ENCODE peak calls at places on chromosomes 11 and 22, in ten cellular contexts. One of them, this sample, is unnamed.

GRCh38 chr11:79025622-79026021 is 415.2 kb downstream of the TENM4 start:
- ATAC-seq in activated CD4-positive, alpha-beta T cell treated with anti-CD3 and anti-CD28 coated beads for 36 hours: no peak
- ATAC-seq in stimulated activated memory B cell treated with anti-CD40 and anti-IgM and Interleukin-4, amounts not matched to agents 10 μg/mL and 1 μg/mL and 100 μg/mL, for 72 hours: no peak
- ATAC-seq in B cell: no peak
- ATAC-seq in activated CD8-positive, alpha-beta T cell treated with anti-CD3 and anti-CD28 coated beads for 36 hours: no peak
- ATAC-seq in left ventricle myocardium superior: no peak
- ATAC-seq in activated naive CD8-positive, alpha-beta T cell treated with anti-CD3 and anti-CD28 coated beads, Interleukin-2, amount 50 U/mL, for 24 hours: no peak
- ATAC-seq in left cardiac atrium: no peak
- ATAC-seq in foreskin keratinocyte: no peak
- ATAC-seq in gastroesophageal sphincter: no peak
- ATAC-seq in this sample: no peak

GRCh38 chr11:11010624-11011127 is 152.8 kb upstream of the ZBED5 start:
- ATAC-seq in left cardiac atrium: peak; percentile 89
- ATAC-seq in foreskin keratinocyte: peak; percentile 68
- ATAC-seq in activated CD4-positive, alpha-beta T cell treated with anti-CD3 and anti-CD28 coated beads for 36 hours: no peak
- ATAC-seq in gastroesophageal sphincter: peak; percentile 63
- ATAC-seq in activated naive CD8-positive, alpha-beta T cell treated with anti-CD3 and anti-CD28 coated beads, Interleukin-2, amount 50 U/mL, for 24 hours: no peak
- ATAC-seq in stimulated activated memory B cell treated with anti-CD40 and anti-IgM and Interleukin-4, amounts not matched to agents 10 μg/mL and 1 μg/mL and 100 μg/mL, for 72 hours: no peak
- ATAC-seq in activated CD8-positive, alpha-beta T cell treated with anti-CD3 and anti-CD28 coated beads for 36 hours: no peak
- ATAC-seq in left ventricle myocardium superior: peak; percentile 94
- ATAC-seq in B cell: no peak
- ATAC-seq in this sample: no peak

GRCh38 chr22:20741634-20742581 is 32.0 kb upstream of the SERPIND1 start:
- ATAC-seq in activated CD4-positive, alpha-beta T cell treated with anti-CD3 and anti-CD28 coated beads for 36 hours: no peak
- ATAC-seq in B cell: no peak
- ATAC-seq in left ventricle myocardium superior: no peak
- ATAC-seq in left cardiac atrium: no peak
- ATAC-seq in activated CD8-positive, alpha-beta T cell treated with anti-CD3 and anti-CD28 coated beads for 36 hours: no peak
- ATAC-seq in activated naive CD8-positive, alpha-beta T cell treated with anti-CD3 and anti-CD28 coated beads, Interleukin-2, amount 50 U/mL, for 24 hours: no peak
- ATAC-seq in gastroesophageal sphincter: no peak
- ATAC-seq in foreskin keratinocyte: no peak
- ATAC-seq in stimulated activated memory B cell treated with anti-CD40 and anti-IgM and Interleukin-4, amounts not matched to agents 10 μg/mL and 1 μg/mL and 100 μg/mL, for 72 hours: no peak
- ATAC-seq in this sample: no peak

GRCh38 chr11:68460741-68461283 is at the start of gene PPP6R3:
- ATAC-seq in gastroesophageal sphincter: peak; percentile 69
- ATAC-seq in foreskin keratinocyte: peak; percentile 39
- ATAC-seq in stimulated activated memory B cell treated with anti-CD40 and anti-IgM and Interleukin-4, amounts not matched to agents 10 μg/mL and 1 μg/mL and 100 μg/mL, for 72 hours: peak; percentile 58
- ATAC-seq in activated CD4-positive, alpha-beta T cell treated with anti-CD3 and anti-CD28 coated beads for 36 hours: peak; percentile 19
- ATAC-seq in activated CD8-positive, alpha-beta T cell treated with anti-CD3 and anti-CD28 coated beads for 36 hours: peak; percentile 10
- ATAC-seq in activated naive CD8-positive, alpha-beta T cell treated with anti-CD3 and anti-CD28 coated beads, Interleukin-2, amount 50 U/mL, for 24 hours: no peak
- ATAC-seq in left ventricle myocardium superior: peak; percentile 59
- ATAC-seq in left cardiac atrium: peak; percentile 57
- ATAC-seq in B cell: peak; percentile 22
- ATAC-seq in this sample: peak; percentile 45

GRCh38 chr22:25404556-25404922 is 159.9 kb upstream of the GRK3 start:
- ATAC-seq in activated CD4-positive, alpha-beta T cell treated with anti-CD3 and anti-CD28 coated beads for 36 hours: no peak
- ATAC-seq in left ventricle myocardium superior: no peak
- ATAC-seq in B cell: no peak
- ATAC-seq in activated naive CD8-positive, alpha-beta T cell treated with anti-CD3 and anti-CD28 coated beads, Interleukin-2, amount 50 U/mL, for 24 hours: no peak
- ATAC-seq in activated CD8-positive, alpha-beta T cell treated with anti-CD3 and anti-CD28 coated beads for 36 hours: peak; percentile 10
- ATAC-seq in left cardiac atrium: no peak
- ATAC-seq in stimulated activated memory B cell treated with anti-CD40 and anti-IgM and Interleukin-4, amounts not matched to agents 10 μg/mL and 1 μg/mL and 100 μg/mL, for 72 hours: no peak
- ATAC-seq in foreskin keratinocyte: no peak
- ATAC-seq in gastroesophageal sphincter: no peak
- ATAC-seq in this sample: no peak

GRCh38 chr22:46602025-46602424 is 18.2 kb upstream of the GRAMD4 start:
- ATAC-seq in gastroesophageal sphincter: peak; percentile 28
- ATAC-seq in foreskin keratinocyte: no peak
- ATAC-seq in left cardiac atrium: peak; percentile 31
- ATAC-seq in stimulated activated memory B cell treated with anti-CD40 and anti-IgM and Interleukin-4, amounts not matched to agents 10 μg/mL and 1 μg/mL and 100 μg/mL, for 72 hours: no peak
- ATAC-seq in activated CD8-positive, alpha-beta T cell treated with anti-CD3 and anti-CD28 coated beads for 36 hours: no peak
- ATAC-seq in left ventricle myocardium superior: peak; percentile 8
- ATAC-seq in B cell: no peak
- ATAC-seq in activated naive CD8-positive, alpha-beta T cell treated with anti-CD3 and anti-CD28 coated beads, Interleukin-2, amount 50 U/mL, for 24 hours: no peak
- ATAC-seq in activated CD4-positive, alpha-beta T cell treated with anti-CD3 and anti-CD28 coated beads for 36 hours: no peak
- ATAC-seq in this sample: no peak

GRCh38 chr22:50271519-50271970 is 1.4 kb upstream of the MAPK11 start:
- ATAC-seq in left cardiac atrium: peak; percentile 48
- ATAC-seq in B cell: peak; percentile 39
- ATAC-seq in foreskin keratinocyte: peak; percentile 9
- ATAC-seq in activated CD8-positive, alpha-beta T cell treated with anti-CD3 and anti-CD28 coated beads for 36 hours: peak; percentile 20
- ATAC-seq in left ventricle myocardium superior: peak; percentile 33
- ATAC-seq in activated CD4-positive, alpha-beta T cell treated with anti-CD3 and anti-CD28 coated beads for 36 hours: no peak
- ATAC-seq in gastroesophageal sphincter: peak; percentile 24
- ATAC-seq in stimulated activated memory B cell treated with anti-CD40 and anti-IgM and Interleukin-4, amounts not matched to agents 10 μg/mL and 1 μg/mL and 100 μg/mL, for 72 hours: peak; percentile 29
- ATAC-seq in activated naive CD8-positive, alpha-beta T cell treated with anti-CD3 and anti-CD28 coated beads, Interleukin-2, amount 50 U/mL, for 24 hours: peak; percentile 12
- ATAC-seq in this sample: peak; percentile 41

GRCh38 chr22:24497879-24498278 is 2.7 kb downstream of the UPB1 start:
- ATAC-seq in foreskin keratinocyte: no peak
- ATAC-seq in stimulated activated memory B cell treated with anti-CD40 and anti-IgM and Interleukin-4, amounts not matched to agents 10 μg/mL and 1 μg/mL and 100 μg/mL, for 72 hours: no peak
- ATAC-seq in activated naive CD8-positive, alpha-beta T cell treated with anti-CD3 and anti-CD28 coated beads, Interleukin-2, amount 50 U/mL, for 24 hours: peak; percentile 14
- ATAC-seq in left cardiac atrium: no peak
- ATAC-seq in B cell: no peak
- ATAC-seq in gastroesophageal sphincter: no peak
- ATAC-seq in left ventricle myocardium superior: no peak
- ATAC-seq in activated CD8-positive, alpha-beta T cell treated with anti-CD3 and anti-CD28 coated beads for 36 hours: peak; percentile 17
- ATAC-seq in activated CD4-positive, alpha-beta T cell treated with anti-CD3 and anti-CD28 coated beads for 36 hours: peak; percentile 42
- ATAC-seq in this sample: no peak

GRCh38 chr22:38327805-38328204 is 10.6 kb upstream of the CSNK1E start:
- ATAC-seq in foreskin keratinocyte: peak; percentile 80
- ATAC-seq in left ventricle myocardium superior: no peak
- ATAC-seq in left cardiac atrium: no peak
- ATAC-seq in activated CD8-positive, alpha-beta T cell treated with anti-CD3 and anti-CD28 coated beads for 36 hours: no peak
- ATAC-seq in stimulated activated memory B cell treated with anti-CD40 and anti-IgM and Interleukin-4, amounts not matched to agents 10 μg/mL and 1 μg/mL and 100 μg/mL, for 72 hours: no peak
- ATAC-seq in B cell: no peak
- ATAC-seq in activated naive CD8-positive, alpha-beta T cell treated with anti-CD3 and anti-CD28 coated beads, Interleukin-2, amount 50 U/mL, for 24 hours: no peak
- ATAC-seq in activated CD4-positive, alpha-beta T cell treated with anti-CD3 and anti-CD28 coated beads for 36 hours: no peak
- ATAC-seq in gastroesophageal sphincter: no peak
- ATAC-seq in this sample: peak; percentile 66

GRCh38 chr11:73752903-73753302 is 8.0 kb downstream of the RAB6A start:
- ATAC-seq in foreskin keratinocyte: no peak
- ATAC-seq in B cell: no peak
- ATAC-seq in activated CD4-positive, alpha-beta T cell treated with anti-CD3 and anti-CD28 coated beads for 36 hours: no peak
- ATAC-seq in activated CD8-positive, alpha-beta T cell treated with anti-CD3 and anti-CD28 coated beads for 36 hours: no peak
- ATAC-seq in left ventricle myocardium superior: no peak
- ATAC-seq in gastroesophageal sphincter: no peak
- ATAC-seq in activated naive CD8-positive, alpha-beta T cell treated with anti-CD3 and anti-CD28 coated beads, Interleukin-2, amount 50 U/mL, for 24 hours: no peak
- ATAC-seq in left cardiac atrium: no peak
- ATAC-seq in stimulated activated memory B cell treated with anti-CD40 and anti-IgM and Interleukin-4, amounts not matched to agents 10 μg/mL and 1 μg/mL and 100 μg/mL, for 72 hours: no peak
- ATAC-seq in this sample: no peak

GRCh38 chr11:15027011-15027410 is 46.4 kb upstream of the CALCB start:
- ATAC-seq in gastroesophageal sphincter: no peak
- ATAC-seq in left cardiac atrium: no peak
- ATAC-seq in stimulated activated memory B cell treated with anti-CD40 and anti-IgM and Interleukin-4, amounts not matched to agents 10 μg/mL and 1 μg/mL and 100 μg/mL, for 72 hours: no peak
- ATAC-seq in B cell: no peak
- ATAC-seq in activated naive CD8-positive, alpha-beta T cell treated with anti-CD3 and anti-CD28 coated beads, Interleukin-2, amount 50 U/mL, for 24 hours: no peak
- ATAC-seq in activated CD4-positive, alpha-beta T cell treated with anti-CD3 and anti-CD28 coated beads for 36 hours: no peak
- ATAC-seq in foreskin keratinocyte: no peak
- ATAC-seq in activated CD8-positive, alpha-beta T cell treated with anti-CD3 and anti-CD28 coated beads for 36 hours: no peak
- ATAC-seq in left ventricle myocardium superior: no peak
- ATAC-seq in this sample: no peak

GRCh38 chr11:82732734-82733443 is 775 bp downstream of the FAM181B start:
- ATAC-seq in stimulated activated memory B cell treated with anti-CD40 and anti-IgM and Interleukin-4, amounts not matched to agents 10 μg/mL and 1 μg/mL and 100 μg/mL, for 72 hours: peak; percentile 32
- ATAC-seq in gastroesophageal sphincter: peak; percentile 46
- ATAC-seq in foreskin keratinocyte: peak; percentile 54
- ATAC-seq in activated CD8-positive, alpha-beta T cell treated with anti-CD3 and anti-CD28 coated beads for 36 hours: peak; percentile 43
- ATAC-seq in activated naive CD8-positive, alpha-beta T cell treated with anti-CD3 and anti-CD28 coated beads, Interleukin-2, amount 50 U/mL, for 24 hours: peak; percentile 26
- ATAC-seq in B cell: peak; percentile 20
- ATAC-seq in activated CD4-positive, alpha-beta T cell treated with anti-CD3 and anti-CD28 coated beads for 36 hours: peak; percentile 19
- ATAC-seq in left ventricle myocardium superior: peak; percentile 49
- ATAC-seq in left cardiac atrium: peak; percentile 60
- ATAC-seq in this sample: peak; percentile 24

GRCh38 chr11:6771926-6772898 is at the start of gene OR2AG2:
- ATAC-seq in activated CD4-positive, alpha-beta T cell treated with anti-CD3 and anti-CD28 coated beads for 36 hours: no peak
- ATAC-seq in gastroesophageal sphincter: peak; percentile 34
- ATAC-seq in left ventricle myocardium superior: peak; percentile 48
- ATAC-seq in stimulated activated memory B cell treated with anti-CD40 and anti-IgM and Interleukin-4, amounts not matched to agents 10 μg/mL and 1 μg/mL and 100 μg/mL, for 72 hours: peak; percentile 95
- ATAC-seq in activated CD8-positive, alpha-beta T cell treated with anti-CD3 and anti-CD28 coated beads for 36 hours: no peak
- ATAC-seq in foreskin keratinocyte: no peak
- ATAC-seq in B cell: peak; percentile 86
- ATAC-seq in activated naive CD8-positive, alpha-beta T cell treated with anti-CD3 and anti-CD28 coated beads, Interleukin-2, amount 50 U/mL, for 24 hours: no peak
- ATAC-seq in left cardiac atrium: peak; percentile 60
- ATAC-seq in this sample: no peak

GRCh38 chr11:112761911-112762685 is 199.1 kb upstream of the NCAM1 start:
- ATAC-seq in activated CD8-positive, alpha-beta T cell treated with anti-CD3 and anti-CD28 coated beads for 36 hours: no peak
- ATAC-seq in B cell: no peak
- ATAC-seq in activated CD4-positive, alpha-beta T cell treated with anti-CD3 and anti-CD28 coated beads for 36 hours: no peak
- ATAC-seq in gastroesophageal sphincter: no peak
- ATAC-seq in foreskin keratinocyte: no peak
- ATAC-seq in activated naive CD8-positive, alpha-beta T cell treated with anti-CD3 and anti-CD28 coated beads, Interleukin-2, amount 50 U/mL, for 24 hours: no peak
- ATAC-seq in left ventricle myocardium superior: peak; percentile 56
- ATAC-seq in left cardiac atrium: peak; percentile 12
- ATAC-seq in stimulated activated memory B cell treated with anti-CD40 and anti-IgM and Interleukin-4, amounts not matched to agents 10 μg/mL and 1 μg/mL and 100 μg/mL, for 72 hours: no peak
- ATAC-seq in this sample: no peak

GRCh38 chr11:28521075-28521474 is 412.9 kb downstream of the METTL15 start:
- ATAC-seq in activated CD4-positive, alpha-beta T cell treated with anti-CD3 and anti-CD28 coated beads for 36 hours: no peak
- ATAC-seq in activated naive CD8-positive, alpha-beta T cell treated with anti-CD3 and anti-CD28 coated beads, Interleukin-2, amount 50 U/mL, for 24 hours: no peak
- ATAC-seq in left cardiac atrium: no peak
- ATAC-seq in stimulated activated memory B cell treated with anti-CD40 and anti-IgM and Interleukin-4, amounts not matched to agents 10 μg/mL and 1 μg/mL and 100 μg/mL, for 72 hours: no peak
- ATAC-seq in foreskin keratinocyte: peak; percentile 29
- ATAC-seq in B cell: no peak
- ATAC-seq in activated CD8-positive, alpha-beta T cell treated with anti-CD3 and anti-CD28 coated beads for 36 hours: no peak
- ATAC-seq in left ventricle myocardium superior: no peak
- ATAC-seq in gastroesophageal sphincter: no peak
- ATAC-seq in this sample: no peak

GRCh38 chr22:49768077-49768476 is 59.6 kb downstream of the BRD1 start:
- ATAC-seq in activated CD4-positive, alpha-beta T cell treated with anti-CD3 and anti-CD28 coated beads for 36 hours: no peak
- ATAC-seq in B cell: no peak
- ATAC-seq in activated CD8-positive, alpha-beta T cell treated with anti-CD3 and anti-CD28 coated beads for 36 hours: no peak
- ATAC-seq in stimulated activated memory B cell treated with anti-CD40 and anti-IgM and Interleukin-4, amounts not matched to agents 10 μg/mL and 1 μg/mL and 100 μg/mL, for 72 hours: no peak
- ATAC-seq in foreskin keratinocyte: no peak
- ATAC-seq in left cardiac atrium: no peak
- ATAC-seq in activated naive CD8-positive, alpha-beta T cell treated with anti-CD3 and anti-CD28 coated beads, Interleukin-2, amount 50 U/mL, for 24 hours: no peak
- ATAC-seq in left ventricle myocardium superior: no peak
- ATAC-seq in gastroesophageal sphincter: no peak
- ATAC-seq in this sample: no peak

GRCh38 chr11:61538636-61538961 is 30.1 kb downstream of the LRRC10B start:
- ATAC-seq in activated CD4-positive, alpha-beta T cell treated with anti-CD3 and anti-CD28 coated beads for 36 hours: no peak
- ATAC-seq in stimulated activated memory B cell treated with anti-CD40 and anti-IgM and Interleukin-4, amounts not matched to agents 10 μg/mL and 1 μg/mL and 100 μg/mL, for 72 hours: no peak
- ATAC-seq in gastroesophageal sphincter: no peak
- ATAC-seq in left ventricle myocardium superior: no peak
- ATAC-seq in foreskin keratinocyte: no peak
- ATAC-seq in B cell: no peak
- ATAC-seq in activated naive CD8-positive, alpha-beta T cell treated with anti-CD3 and anti-CD28 coated beads, Interleukin-2, amount 50 U/mL, for 24 hours: no peak
- ATAC-seq in activated CD8-positive, alpha-beta T cell treated with anti-CD3 and anti-CD28 coated beads for 36 hours: no peak
- ATAC-seq in left cardiac atrium: no peak
- ATAC-seq in this sample: no peak

GRCh38 chr22:32700186-32700882 is 101.2 kb upstream of the TIMP3 start:
- ATAC-seq in left cardiac atrium: peak; percentile 80
- ATAC-seq in B cell: no peak
- ATAC-seq in activated CD8-positive, alpha-beta T cell treated with anti-CD3 and anti-CD28 coated beads for 36 hours: no peak
- ATAC-seq in foreskin keratinocyte: no peak
- ATAC-seq in left ventricle myocardium superior: peak; percentile 77
- ATAC-seq in activated CD4-positive, alpha-beta T cell treated with anti-CD3 and anti-CD28 coated beads for 36 hours: no peak
- ATAC-seq in gastroesophageal sphincter: peak; percentile 70
- ATAC-seq in activated naive CD8-positive, alpha-beta T cell treated with anti-CD3 and anti-CD28 coated beads, Interleukin-2, amount 50 U/mL, for 24 hours: no peak
- ATAC-seq in stimulated activated memory B cell treated with anti-CD40 and anti-IgM and Interleukin-4, amounts not matched to agents 10 μg/mL and 1 μg/mL and 100 μg/mL, for 72 hours: no peak
- ATAC-seq in this sample: no peak

GRCh38 chr11:33043221-33043833 is 4.0 kb downstream of the TCP11L1 start:
- ATAC-seq in gastroesophageal sphincter: no peak
- ATAC-seq in left ventricle myocardium superior: no peak
- ATAC-seq in left cardiac atrium: no peak
- ATAC-seq in stimulated activated memory B cell treated with anti-CD40 and anti-IgM and Interleukin-4, amounts not matched to agents 10 μg/mL and 1 μg/mL and 100 μg/mL, for 72 hours: no peak
- ATAC-seq in B cell: no peak
- ATAC-seq in activated CD4-positive, alpha-beta T cell treated with anti-CD3 and anti-CD28 coated beads for 36 hours: no peak
- ATAC-seq in activated CD8-positive, alpha-beta T cell treated with anti-CD3 and anti-CD28 coated beads for 36 hours: no peak
- ATAC-seq in foreskin keratinocyte: no peak
- ATAC-seq in activated naive CD8-positive, alpha-beta T cell treated with anti-CD3 and anti-CD28 coated beads, Interleukin-2, amount 50 U/mL, for 24 hours: no peak
- ATAC-seq in this sample: peak; percentile 30

GRCh38 chr22:36625102-36625501 is 78.5 kb downstream of the CACNG2 start:
- ATAC-seq in foreskin keratinocyte: no peak
- ATAC-seq in activated CD4-positive, alpha-beta T cell treated with anti-CD3 and anti-CD28 coated beads for 36 hours: no peak
- ATAC-seq in stimulated activated memory B cell treated with anti-CD40 and anti-IgM and Interleukin-4, amounts not matched to agents 10 μg/mL and 1 μg/mL and 100 μg/mL, for 72 hours: no peak
- ATAC-seq in left cardiac atrium: no peak
- ATAC-seq in B cell: no peak
- ATAC-seq in left ventricle myocardium superior: no peak
- ATAC-seq in gastroesophageal sphincter: no peak
- ATAC-seq in activated naive CD8-positive, alpha-beta T cell treated with anti-CD3 and anti-CD28 coated beads, Interleukin-2, amount 50 U/mL, for 24 hours: no peak
- ATAC-seq in activated CD8-positive, alpha-beta T cell treated with anti-CD3 and anti-CD28 coated beads for 36 hours: no peak
- ATAC-seq in this sample: no peak

GRCh38 chr11:1933416-1934325 is 13.5 kb upstream of the MRPL23 start:
- ATAC-seq in activated CD4-positive, alpha-beta T cell treated with anti-CD3 and anti-CD28 coated beads for 36 hours: no peak
- ATAC-seq in gastroesophageal sphincter: no peak
- ATAC-seq in left cardiac atrium: no peak
- ATAC-seq in foreskin keratinocyte: no peak
- ATAC-seq in B cell: no peak
- ATAC-seq in activated CD8-positive, alpha-beta T cell treated with anti-CD3 and anti-CD28 coated beads for 36 hours: no peak
- ATAC-seq in stimulated activated memory B cell treated with anti-CD40 and anti-IgM and Interleukin-4, amounts not matched to agents 10 μg/mL and 1 μg/mL and 100 μg/mL, for 72 hours: no peak
- ATAC-seq in activated naive CD8-positive, alpha-beta T cell treated with anti-CD3 and anti-CD28 coated beads, Interleukin-2, amount 50 U/mL, for 24 hours: no peak
- ATAC-seq in left ventricle myocardium superior: no peak
- ATAC-seq in this sample: no peak

GRCh38 chr11:14446701-14447169 is 52.9 kb downstream of the COPB1 start:
- ATAC-seq in gastroesophageal sphincter: no peak
- ATAC-seq in left cardiac atrium: no peak
- ATAC-seq in stimulated activated memory B cell treated with anti-CD40 and anti-IgM and Interleukin-4, amounts not matched to agents 10 μg/mL and 1 μg/mL and 100 μg/mL, for 72 hours: no peak
- ATAC-seq in foreskin keratinocyte: peak; percentile 78
- ATAC-seq in activated naive CD8-positive, alpha-beta T cell treated with anti-CD3 and anti-CD28 coated beads, Interleukin-2, amount 50 U/mL, for 24 hours: peak; percentile 20
- ATAC-seq in B cell: no peak
- ATAC-seq in left ventricle myocardium superior: no peak
- ATAC-seq in activated CD4-positive, alpha-beta T cell treated with anti-CD3 and anti-CD28 coated beads for 36 hours: peak; percentile 40
- ATAC-seq in activated CD8-positive, alpha-beta T cell treated with anti-CD3 and anti-CD28 coated beads for 36 hours: peak; percentile 38
- ATAC-seq in this sample: peak; percentile 55

GRCh38 chr11:86606849-86607481 is 65.5 kb downstream of the ME3 start:
- ATAC-seq in activated CD4-positive, alpha-beta T cell treated with anti-CD3 and anti-CD28 coated beads for 36 hours: no peak
- ATAC-seq in activated naive CD8-positive, alpha-beta T cell treated with anti-CD3 and anti-CD28 coated beads, Interleukin-2, amount 50 U/mL, for 24 hours: no peak
- ATAC-seq in stimulated activated memory B cell treated with anti-CD40 and anti-IgM and Interleukin-4, amounts not matched to agents 10 μg/mL and 1 μg/mL and 100 μg/mL, for 72 hours: no peak
- ATAC-seq in activated CD8-positive, alpha-beta T cell treated with anti-CD3 and anti-CD28 coated beads for 36 hours: no peak
- ATAC-seq in B cell: no peak
- ATAC-seq in left ventricle myocardium superior: no peak
- ATAC-seq in gastroesophageal sphincter: no peak
- ATAC-seq in foreskin keratinocyte: peak; percentile 36
- ATAC-seq in left cardiac atrium: no peak
- ATAC-seq in this sample: no peak

GRCh38 chr11:66189031-66189745 is 79.3 kb upstream of the RAB1B start:
- ATAC-seq in B cell: no peak
- ATAC-seq in stimulated activated memory B cell treated with anti-CD40 and anti-IgM and Interleukin-4, amounts not matched to agents 10 μg/mL and 1 μg/mL and 100 μg/mL, for 72 hours: no peak
- ATAC-seq in activated naive CD8-positive, alpha-beta T cell treated with anti-CD3 and anti-CD28 coated beads, Interleukin-2, amount 50 U/mL, for 24 hours: no peak
- ATAC-seq in activated CD4-positive, alpha-beta T cell treated with anti-CD3 and anti-CD28 coated beads for 36 hours: no peak
- ATAC-seq in left ventricle myocardium superior: no peak
- ATAC-seq in left cardiac atrium: no peak
- ATAC-seq in activated CD8-positive, alpha-beta T cell treated with anti-CD3 and anti-CD28 coated beads for 36 hours: no peak
- ATAC-seq in gastroesophageal sphincter: no peak
- ATAC-seq in foreskin keratinocyte: no peak
- ATAC-seq in this sample: no peak

GRCh38 chr11:1998290-1998689 is 648 bp upstream of the H19 start:
- ATAC-seq in left cardiac atrium: peak; percentile 79
- ATAC-seq in activated naive CD8-positive, alpha-beta T cell treated with anti-CD3 and anti-CD28 coated beads, Interleukin-2, amount 50 U/mL, for 24 hours: no peak
- ATAC-seq in stimulated activated memory B cell treated with anti-CD40 and anti-IgM and Interleukin-4, amounts not matched to agents 10 μg/mL and 1 μg/mL and 100 μg/mL, for 72 hours: no peak
- ATAC-seq in activated CD8-positive, alpha-beta T cell treated with anti-CD3 and anti-CD28 coated beads for 36 hours: no peak
- ATAC-seq in left ventricle myocardium superior: peak; percentile 83
- ATAC-seq in foreskin keratinocyte: no peak
- ATAC-seq in B cell: no peak
- ATAC-seq in activated CD4-positive, alpha-beta T cell treated with anti-CD3 and anti-CD28 coated beads for 36 hours: no peak
- ATAC-seq in gastroesophageal sphincter: peak; percentile 37
- ATAC-seq in this sample: no peak

GRCh38 chr11:101860694-101861371 is 54.0 kb upstream of the CEP126 start:
- ATAC-seq in foreskin keratinocyte: peak; percentile 89
- ATAC-seq in stimulated activated memory B cell treated with anti-CD40 and anti-IgM and Interleukin-4, amounts not matched to agents 10 μg/mL and 1 μg/mL and 100 μg/mL, for 72 hours: peak; percentile 70
- ATAC-seq in activated naive CD8-positive, alpha-beta T cell treated with anti-CD3 and anti-CD28 coated beads, Interleukin-2, amount 50 U/mL, for 24 hours: peak; percentile 71
- ATAC-seq in left cardiac atrium: peak; percentile 86
- ATAC-seq in gastroesophageal sphincter: peak; percentile 70
- ATAC-seq in activated CD4-positive, alpha-beta T cell treated with anti-CD3 and anti-CD28 coated beads for 36 hours: peak; percentile 79
- ATAC-seq in activated CD8-positive, alpha-beta T cell treated with anti-CD3 and anti-CD28 coated beads for 36 hours: peak; percentile 72
- ATAC-seq in left ventricle myocardium superior: peak; percentile 86
- ATAC-seq in B cell: peak; percentile 70
- ATAC-seq in this sample: peak; percentile 60

GRCh38 chr11:134196756-134197155 is 27.0 kb downstream of the NCAPD3 start:
- ATAC-seq in left ventricle myocardium superior: no peak
- ATAC-seq in gastroesophageal sphincter: no peak
- ATAC-seq in foreskin keratinocyte: no peak
- ATAC-seq in stimulated activated memory B cell treated with anti-CD40 and anti-IgM and Interleukin-4, amounts not matched to agents 10 μg/mL and 1 μg/mL and 100 μg/mL, for 72 hours: no peak
- ATAC-seq in activated CD8-positive, alpha-beta T cell treated with anti-CD3 and anti-CD28 coated beads for 36 hours: no peak
- ATAC-seq in left cardiac atrium: no peak
- ATAC-seq in activated CD4-positive, alpha-beta T cell treated with anti-CD3 and anti-CD28 coated beads for 36 hours: no peak
- ATAC-seq in activated naive CD8-positive, alpha-beta T cell treated with anti-CD3 and anti-CD28 coated beads, Interleukin-2, amount 50 U/mL, for 24 hours: no peak
- ATAC-seq in B cell: no peak
- ATAC-seq in this sample: no peak

GRCh38 chr11:10886652-10887250 is 28.9 kb upstream of the ZBED5 start:
- ATAC-seq in B cell: no peak
- ATAC-seq in foreskin keratinocyte: no peak
- ATAC-seq in left cardiac atrium: no peak
- ATAC-seq in activated naive CD8-positive, alpha-beta T cell treated with anti-CD3 and anti-CD28 coated beads, Interleukin-2, amount 50 U/mL, for 24 hours: no peak
- ATAC-seq in gastroesophageal sphincter: no peak
- ATAC-seq in left ventricle myocardium superior: no peak
- ATAC-seq in activated CD4-positive, alpha-beta T cell treated with anti-CD3 and anti-CD28 coated beads for 36 hours: no peak
- ATAC-seq in activated CD8-positive, alpha-beta T cell treated with anti-CD3 and anti-CD28 coated beads for 36 hours: no peak
- ATAC-seq in stimulated activated memory B cell treated with anti-CD40 and anti-IgM and Interleukin-4, amounts not matched to agents 10 μg/mL and 1 μg/mL and 100 μg/mL, for 72 hours: no peak
- ATAC-seq in this sample: no peak